ENCODE peak calls at places on chromosomes 7 and 10, in seven cellular contexts. X is upper lobe of left lung, W is AG09319, K is MCF 10A, G is BJ, I is astrocyte of the spinal cord, Q is body of pancreas. L is an unnamed sample.
A peak's percentile ranks its signal among the peaks of the same experiment; 100 is the strongest.

GRCh38 chr7:12174931-12175330 is 36.2 kb upstream of the TMEM106B start:
- DNase-seq in X (no peak), W (no peak), K (no peak), G (no peak), I (no peak), Q (no peak), L (no peak)

GRCh38 chr10:28768227-28768626 is 90.9 kb downstream of the BAMBI start:
- DNase-seq in X (no peak), W (no peak), K (no peak), G (no peak), I (no peak), Q (no peak), L (no peak)

GRCh38 chr7:114787556-114787955 is 134.3 kb upstream of the MDFIC start:
- DNase-seq in X (no peak), W (no peak), K (no peak), G (no peak), I (peak; percentile 18), Q (no peak), L (no peak)

GRCh38 chr10:89553064-89553734 is 17.8 kb upstream of the SLC16A12 start:
- DNase-seq in X (no peak), W (peak; percentile 61), K (peak; percentile 84), G (peak; percentile 95), I (peak; percentile 90), Q (no peak), L (no peak)

GRCh38 chr10:71143610-71144009 is 68.8 kb upstream of the UNC5B start:
- DNase-seq in X (no peak), W (no peak), K (no peak), G (no peak), I (no peak), Q (no peak), L (no peak)

GRCh38 chr10:117186832-117187615 is 10.3 kb upstream of the KCNK18 start:
- DNase-seq in X (no peak), W (no peak), K (peak; percentile 79), G (no peak), I (no peak), Q (no peak), L (no peak)

GRCh38 chr10:80468002-80468401 is 13.9 kb downstream of the TSPAN14 start:
- DNase-seq in X (peak; percentile 89), W (no peak), K (no peak), G (no peak), I (no peak), Q (peak; percentile 62), L (no peak)

GRCh38 chr10:89369142-89370105 is 8.4 kb upstream of the IFIT1B start:
- DNase-seq in X (no peak), W (no peak), K (peak; percentile 51), G (no peak), I (peak; percentile 68), Q (no peak), L (peak; percentile 50)

GRCh38 chr10:12403119-12403518 is 53.8 kb downstream of the CAMK1D start:
- DNase-seq in X (no peak), W (no peak), K (no peak), G (no peak), I (no peak), Q (no peak), L (no peak)

GRCh38 chr10:116254422-116255152 is 18.4 kb downstream of the GFRA1 start:
- DNase-seq in X (no peak), W (no peak), K (no peak), G (no peak), I (peak; percentile 54), Q (no peak), L (no peak)

GRCh38 chr7:2876031-2876862 is 32.1 kb upstream of the GNA12 start:
- DNase-seq in X (no peak), W (no peak), K (peak; percentile 87), G (no peak), I (peak; percentile 83), Q (no peak), L (no peak)

GRCh38 chr10:29517352-29517923 is 117.3 kb downstream of the SVIL start:
- DNase-seq in X (no peak), W (no peak), K (peak; percentile 34), G (no peak), I (peak; percentile 38), Q (peak; percentile 36), L (peak; percentile 39)

GRCh38 chr10:117754770-117755510 is 212.4 kb downstream of the EMX2 start:
- DNase-seq in X (no peak), W (no peak), K (no peak), G (no peak), I (no peak), Q (no peak), L (no peak)

DNA sequence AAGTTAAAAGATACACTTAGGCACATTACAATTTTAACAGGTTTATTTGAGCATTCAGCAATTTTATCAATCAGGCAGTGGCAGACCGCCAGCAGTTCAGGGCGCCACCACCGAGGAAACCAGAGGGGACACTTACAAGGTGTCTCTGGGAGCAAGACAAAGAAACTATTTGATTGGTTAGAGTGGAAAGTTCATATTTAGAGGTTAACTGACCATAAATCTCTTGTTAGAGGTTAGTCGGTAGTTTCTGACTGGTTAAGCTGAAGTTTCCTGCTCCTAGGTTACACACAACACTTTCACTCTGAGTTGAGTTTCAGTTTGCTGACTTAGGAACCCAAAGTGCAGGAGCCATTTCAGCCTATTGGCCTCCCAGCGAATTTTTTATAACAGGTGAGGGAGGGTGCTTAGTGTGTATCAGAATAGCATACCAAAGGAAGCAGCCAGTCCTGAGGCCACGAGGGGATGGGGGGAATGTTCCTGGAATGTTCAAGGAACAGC is 10.8 kb upstream of the PVRIG start:
- DNase-seq in X (no peak), W (no peak), K (no peak), G (no peak), I (no peak), Q (no peak), L (peak; percentile 73)
- TF ChIP-seq CTCF in X (no peak), W (no peak), K (no peak), G (no peak), I (no peak), Q (no peak), L (no peak)

DNA sequence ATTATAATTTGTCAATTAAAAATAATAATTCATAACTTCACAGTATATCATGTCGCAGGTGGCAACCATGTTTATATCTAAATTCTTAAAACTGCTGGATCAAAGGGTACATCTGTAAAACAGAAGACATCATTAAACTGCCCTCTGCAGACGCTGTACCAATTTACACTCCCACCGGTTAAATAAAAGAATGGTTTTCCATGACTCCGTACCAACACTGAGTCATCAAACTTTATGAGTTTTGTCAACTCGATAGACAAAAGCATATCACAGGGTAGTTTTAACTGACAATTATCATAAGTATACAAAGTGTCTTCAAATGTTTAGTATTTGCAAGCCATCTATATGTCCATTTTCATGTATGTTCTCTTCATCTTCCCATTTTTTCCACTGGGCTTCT is 5.7 kb upstream of the GSTK1 start:
- DNase-seq in X (no peak), W (no peak), K (peak; percentile 27), G (no peak), I (no peak), Q (no peak), L (no peak)
- TF ChIP-seq CTCF in X (no peak), W (no peak), K (no peak), G (no peak), I (no peak), Q (no peak), L (no peak)

GRCh38 chr7:124818807-124819206 is 53.2 kb upstream of the GPR37 start:
- DNase-seq in X (no peak), W (no peak), K (no peak), G (no peak), I (no peak), Q (no peak), L (no peak)
- TF ChIP-seq CTCF in X (no peak), W (no peak), K (no peak), G (no peak), I (no peak), Q (no peak), L (no peak)

GRCh38 chr7:129343099-129343700 is 91.0 kb upstream of the STRIP2 start:
- DNase-seq in X (no peak), W (peak; percentile 31), K (peak; percentile 53), G (no peak), I (peak; percentile 61), Q (peak; percentile 21), L (peak; percentile 35)
- TF ChIP-seq CTCF in X (peak; percentile 42), W (peak; percentile 79), K (peak; percentile 56), G (peak; percentile 71), I (peak; percentile 77), Q (peak; percentile 71), L (peak; percentile 70)

DNA sequence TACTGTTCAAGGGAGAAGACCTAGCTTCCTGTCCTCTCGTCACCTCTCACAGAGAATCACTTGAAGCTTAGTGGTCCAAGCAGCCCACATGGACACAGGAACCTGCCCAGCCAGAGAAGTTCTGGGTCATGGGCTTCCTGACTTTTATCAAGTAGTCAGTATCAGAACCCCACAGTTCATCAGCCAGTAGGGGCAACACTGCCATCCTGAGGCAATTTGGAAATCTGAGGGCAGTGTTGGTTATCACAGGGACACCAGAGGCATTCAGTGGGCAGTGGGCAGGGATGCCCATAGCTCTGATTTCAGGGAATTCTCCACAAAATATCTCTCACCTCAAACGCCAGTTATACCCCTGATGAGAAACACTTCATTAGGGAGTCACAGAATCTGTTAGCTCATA is 22.5 kb upstream of the MGAM2 start:
- DNase-seq in X (no peak), W (no peak), K (no peak), G (no peak), I (no peak), Q (no peak), L (no peak)
- TF ChIP-seq CTCF in X (no peak), W (no peak), K (no peak), G (no peak), I (no peak), Q (no peak), L (no peak)

GRCh38 chr10:96643920-96644319 is 57.1 kb upstream of the TM9SF3 start:
- DNase-seq in X (no peak), W (no peak), K (no peak), G (no peak), I (no peak), Q (no peak), L (no peak)
- TF ChIP-seq CTCF in X (no peak), W (no peak), K (no peak), G (no peak), I (no peak), Q (no peak), L (peak; percentile 21)

GRCh38 chr7:77417801-77418200 is 1.7 kb upstream of the GSAP start:
- DNase-seq in X (no peak), W (no peak), K (no peak), G (no peak), I (no peak), Q (no peak), L (no peak)
- TF ChIP-seq CTCF in X (no peak), W (no peak), K (no peak), G (no peak), I (no peak), Q (no peak), L (no peak)